ENCODE peak calls at places on chromosomes 6 and 20, in seven cellular contexts. E is body of pancreas, M is IMR-90, V is MM.1S, S is breast epithelium, C is neural crest cell, R is OCI-LY7. D is an unnamed sample.

GRCh38 chr20:60086936-60087562 is 128.8 kb downstream of the CDH26 start:
- DNase-seq in E (no peak), V (no peak), R (no peak), S (no peak), M (no peak), C (no peak), D (no peak)

GRCh38 chr6:24476631-24477030 is 12.7 kb downstream of the GPLD1 start:
- DNase-seq in S (no peak), R (no peak), V (no peak), M (no peak), E (no peak), C (no peak), D (no peak)

GRCh38 chr20:6735913-6736845 is 31.3 kb upstream of the BMP2 start:
- DNase-seq in E (peak), C (no peak), S (no peak), V (no peak), R (no peak), M (no peak), D (no peak)

GRCh38 chr6:15131234-15132195 is 114.4 kb upstream of the JARID2 start:
- DNase-seq in R (no peak), S (no peak), V (no peak), E (no peak), C (no peak), M (peak), D (no peak)

GRCh38 chr20:2745936-2746635 is 53.5 kb downstream of the EBF4 start:
- DNase-seq in E (no peak), M (no peak), V (no peak), R (no peak), S (no peak), C (no peak), D (no peak)

GRCh38 chr6:40247516-40248115 is 313.4 kb upstream of the MOCS1 start:
- DNase-seq in V (no peak), R (no peak), S (no peak), M (no peak), C (no peak), E (no peak), D (no peak)

GRCh38 chr6:133610271-133610840 is 278.6 kb upstream of the TCF21 start:
- DNase-seq in R (no peak), E (no peak), M (peak), C (no peak), S (no peak), V (no peak), D (no peak)

GRCh38 chr6:170298688-170299087 is 7.8 kb upstream of the DLL1 start:
- DNase-seq in E (no peak), R (no peak), C (no peak), S (no peak), V (no peak), M (no peak), D (no peak)

GRCh38 chr6:98833101-98834059 is 994 bp upstream of the POU3F2 start:
- DNase-seq in M (peak), R (no peak), S (no peak), C (no peak), E (peak), V (peak), D (no peak)

GRCh38 chr20:46837083-46837482 is 57.6 kb upstream of the EYA2 start:
- DNase-seq in M (peak), C (no peak), E (no peak), V (no peak), R (no peak), S (no peak), D (no peak)

GRCh38 chr20:53488779-53489272 is 104.8 kb downstream of the ZNF217 start:
- DNase-seq in M (no peak), C (no peak), V (no peak), R (no peak), E (no peak), S (no peak), D (no peak)

GRCh38 chr20:41956316-41957050 is 338.3 kb upstream of the CHD6 start:
- DNase-seq in C (no peak), S (no peak), M (no peak), E (peak), R (peak), V (peak), D (no peak)
- TF ChIP-seq CTCF in C (peak), S (peak), M (peak), E (no peak), R (peak), V (peak), D (peak)

GRCh38 chr20:44522841-44523240 is 971 bp upstream of the SERINC3 start:
- DNase-seq in C (no peak), E (no peak), R (no peak), M (no peak), V (no peak), S (no peak), D (no peak)

GRCh38 chr20:44523746-44524145 is 1.9 kb upstream of the SERINC3 start:
- DNase-seq in V (no peak), M (no peak), R (no peak), C (no peak), E (no peak), S (no peak), D (no peak)

GRCh38 chr20:44526129-44526528 is 4.3 kb upstream of the SERINC3 start:
- DNase-seq in M (peak), E (no peak), V (no peak), C (no peak), S (no peak), R (no peak), D (no peak)

GRCh38 chr20:44517454-44517853 is 4.4 kb downstream of the SERINC3 start:
- DNase-seq in V (no peak), C (no peak), R (no peak), E (no peak), S (no peak), M (no peak), D (no peak)

DNA sequence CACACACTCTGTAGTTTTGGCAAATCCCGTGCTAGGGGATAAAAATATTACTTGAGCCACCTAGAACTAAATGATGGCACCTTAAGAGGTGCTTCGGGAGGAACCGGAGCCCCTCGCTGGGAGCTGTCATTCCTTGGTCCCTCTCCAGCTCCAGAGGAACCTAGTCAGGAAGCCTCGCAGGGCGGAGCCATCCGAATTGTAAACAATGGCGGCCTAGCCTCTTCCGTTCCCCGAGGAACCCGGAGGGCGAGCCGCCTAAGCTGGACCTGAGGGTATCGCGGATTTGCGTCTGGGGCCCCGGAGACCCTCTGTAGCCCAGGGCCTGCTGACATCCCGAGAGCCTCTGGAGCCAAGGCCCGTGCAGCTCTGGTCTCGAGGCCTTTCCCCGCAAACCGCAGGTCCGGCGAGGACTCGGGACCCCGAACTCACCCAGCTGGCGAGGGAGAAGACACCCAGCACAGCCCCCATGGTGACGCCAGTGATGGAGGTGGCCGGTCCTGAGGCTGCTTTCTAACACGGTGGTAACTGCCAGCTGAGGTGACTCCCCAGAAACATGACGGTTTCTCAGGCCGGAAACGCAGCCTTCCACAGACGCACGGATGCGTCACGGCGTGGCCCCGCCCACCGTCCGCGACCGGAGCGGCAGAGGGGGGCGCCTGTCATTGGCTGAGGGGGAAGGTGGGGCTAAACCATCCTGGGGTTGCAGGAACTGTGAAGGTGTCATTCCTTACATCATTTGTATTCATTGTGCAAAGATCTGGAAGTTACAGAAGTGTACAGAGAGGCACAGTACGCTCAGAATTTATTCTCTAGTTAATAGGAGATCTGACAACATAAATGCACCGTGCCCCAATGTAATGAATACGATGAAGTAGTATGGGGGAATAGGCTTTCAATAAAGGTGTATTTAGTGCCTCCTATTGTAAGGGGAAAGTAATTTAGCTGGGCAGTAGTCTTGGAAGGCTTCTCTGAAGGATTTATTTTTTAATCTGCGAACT is at the start of gene SERINC3:
- DNase-seq in C (peak), S (peak), M (peak), R (peak), V (peak), E (peak), D (peak)
- TF ChIP-seq CTCF in C (no peak), S (no peak), M (no peak), R (peak), V (peak), E (no peak), D (peak)

GRCh38 chr20:22819784-22820183 is 215.3 kb upstream of the SSTR4 start:
- DNase-seq in M (no peak), C (no peak), V (no peak), E (no peak), R (no peak), S (no peak), D (no peak)
- TF ChIP-seq CTCF in M (no peak), C (no peak), V (no peak), E (no peak), R (no peak), S (no peak), D (no peak)

GRCh38 chr20:44403194-44404112 is 48.0 kb downstream of the HNF4A start:
- DNase-seq in V (no peak), C (no peak), R (no peak), S (no peak), M (no peak), E (no peak), D (no peak)
- TF ChIP-seq CTCF in V (no peak), C (no peak), R (no peak), S (no peak), M (no peak), E (no peak), D (no peak)

DNA sequence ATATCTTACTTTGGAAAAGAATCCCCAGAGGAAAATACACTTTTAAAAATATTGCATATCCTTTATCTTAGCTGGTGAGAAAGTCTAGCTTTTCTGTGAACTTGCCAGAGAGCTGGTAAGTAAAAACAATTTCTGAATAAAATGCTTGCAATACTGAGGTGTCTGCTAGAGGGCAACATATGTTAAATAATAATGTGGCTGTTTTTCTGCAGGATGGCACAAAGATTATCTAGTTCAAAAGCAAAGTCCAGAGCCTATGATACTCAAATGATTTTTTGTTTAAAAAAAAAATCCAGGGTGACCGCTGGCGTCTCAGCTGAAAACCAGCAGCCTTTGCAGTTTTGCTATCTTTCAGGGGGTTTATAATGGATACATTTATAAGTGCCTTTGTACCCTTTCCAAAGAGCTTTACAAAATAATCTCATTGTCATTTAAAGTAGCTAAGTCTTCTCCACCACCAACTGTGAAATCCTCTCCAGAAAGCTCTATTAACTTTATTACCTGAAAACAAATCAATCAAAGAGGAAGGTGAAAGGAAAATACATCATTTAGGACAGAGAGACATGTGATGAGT is 194.9 kb downstream of the PHACTR1 start:
- DNase-seq in V (peak), R (peak), C (no peak), M (peak), S (no peak), E (no peak), D (no peak)
- TF ChIP-seq CTCF in V (peak), R (peak), C (peak), M (peak), S (peak), E (peak), D (peak)

GRCh38 chr6:87630746-87631145 is 40.8 kb downstream of the ORC3 start:
- DNase-seq in M (no peak), C (no peak), R (no peak), V (no peak), S (no peak), E (no peak), D (no peak)

GRCh38 chr6:87628424-87628823 is 38.5 kb downstream of the ORC3 start:
- DNase-seq in S (no peak), C (no peak), R (peak), M (no peak), E (no peak), V (no peak), D (no peak)

GRCh38 chr6:87633851-87634250 is 43.9 kb downstream of the ORC3 start:
- DNase-seq in S (no peak), E (no peak), M (no peak), V (no peak), R (no peak), C (no peak), D (no peak)

GRCh38 chr6:87623248-87623647 is 33.3 kb downstream of the ORC3 start:
- DNase-seq in R (no peak), M (peak), C (no peak), V (peak), S (no peak), E (no peak), D (no peak)

DNA sequence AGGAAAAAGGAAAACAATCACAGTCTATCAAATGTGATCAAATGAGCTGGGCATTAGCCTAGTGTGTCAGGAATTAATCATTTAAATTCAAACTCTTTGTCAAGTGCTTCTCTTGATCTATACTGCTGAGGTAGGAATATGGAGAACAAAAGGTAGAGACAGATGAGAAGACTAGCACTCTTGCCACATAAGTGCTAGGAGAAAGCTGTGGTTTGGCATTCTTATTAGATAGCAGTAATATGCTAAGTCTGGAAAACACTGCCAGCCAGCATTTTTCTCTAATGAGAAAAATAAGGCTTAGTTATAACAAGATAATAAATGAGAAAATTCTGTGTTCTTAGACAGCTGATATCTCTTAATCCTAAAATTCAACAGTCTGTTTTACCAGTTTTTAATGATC is 38.9 kb downstream of the ORC3 start:
- DNase-seq in R (no peak), S (no peak), V (peak), C (no peak), E (no peak), M (peak), D (no peak)
- TF ChIP-seq CTCF in R (no peak), S (no peak), V (no peak), C (no peak), E (no peak), M (no peak), D (no peak)

GRCh38 chr6:16184129-16184528 is 54.3 kb upstream of the GMPR start:
- DNase-seq in V (peak), C (no peak), R (peak), S (no peak), M (peak), E (peak), D (peak)
- TF ChIP-seq CTCF in V (peak), C (no peak), R (peak), S (peak), M (peak), E (no peak), D (peak)

GRCh38 chr6:87279051-87279595 is 43.3 kb upstream of the SMIM8 start:
- DNase-seq in C (no peak), R (no peak), M (no peak), S (no peak), V (no peak), E (no peak), D (no peak)
- TF ChIP-seq CTCF in C (no peak), R (no peak), M (no peak), S (no peak), V (no peak), E (no peak), D (no peak)